ENCODE peak calls at places on chromosome X, in six cellular contexts. R is H1, Y is IMR-90, P is H9, G is trophoblast cell, D is mesenchymal stem cell. Z is an unnamed sample.

GRCh38 chrX:14777484-14777883 is 95.4 kb downstream of the FANCB start:
- DNase-seq in R (no peak), P (no peak), G (no peak), Y (peak), D (peak), Z (no peak)

GRCh38 chrX:55169782-55170181 is 50.4 kb upstream of the PAGE5 start:
- DNase-seq in G (no peak), R (no peak), Y (no peak), D (no peak), P (no peak), Z (no peak)

GRCh38 chrX:154779261-154779660 is 16.6 kb downstream of the DKC1 start:
- DNase-seq in R (no peak), D (peak), G (peak), P (no peak), Y (peak), Z (no peak)

GRCh38 chrX:135304741-135305140 is 4.5 kb upstream of the ETDC start:
- DNase-seq in G (peak), R (no peak), Y (no peak), D (no peak), P (no peak), Z (no peak)

GRCh38 chrX:115021121-115021520 is 3.7 kb upstream of the IL13RA2 start:
- DNase-seq in Y (peak), P (no peak), G (no peak), R (no peak), D (no peak), Z (no peak)

GRCh38 chrX:44440006-44440405 is 96.5 kb upstream of the EFHC2 start:
- DNase-seq in R (no peak), G (no peak), D (no peak), Y (no peak), P (no peak), Z (no peak)

GRCh38 chrX:20173856-20174255 is 32.2 kb upstream of the EIF1AX start:
- DNase-seq in Y (no peak), G (no peak), P (no peak), R (no peak), D (no peak), Z (no peak)

GRCh38 chrX:141652315-141652714 is 46.2 kb downstream of the SPANXD start:
- DNase-seq in R (no peak), D (no peak), Y (no peak), G (no peak), P (no peak), Z (no peak)

GRCh38 chrX:118239471-118239870 is 106.4 kb upstream of the WDR44 start:
- DNase-seq in R (no peak), P (no peak), D (no peak), G (no peak), Y (peak), Z (no peak)
- H3K27ac ChIP-seq in R (no peak), P (no peak), D (no peak), G (no peak), Y (peak), Z (no peak)

GRCh38 chrX:39691724-39692123 is 406.0 kb downstream of the BCOR start:
- DNase-seq in R (no peak), Y (no peak), G (no peak), D (no peak), P (no peak), Z (no peak)

GRCh38 chrX:39688219-39688575 is 409.6 kb downstream of the BCOR start:
- DNase-seq in Y (no peak), R (no peak), P (no peak), D (no peak), G (no peak), Z (no peak)

GRCh38 chrX:39688576-39689373 is 409.0 kb downstream of the BCOR start:
- DNase-seq in Y (peak), P (peak), G (peak), R (no peak), D (peak), Z (peak)

GRCh38 chrX:39690541-39691415 is 407.0 kb downstream of the BCOR start:
- DNase-seq in P (no peak), R (no peak), Y (no peak), D (no peak), G (no peak), Z (no peak)

GRCh38 chrX:39689374-39690104 is 408.2 kb downstream of the BCOR start:
- DNase-seq in Y (no peak), P (peak), G (peak), D (no peak), R (no peak), Z (no peak)
- H2BK5ac ChIP-seq in Y (no peak), P (no peak), G (peak), D (no peak), R (peak), Z (no peak)

GRCh38 chrX:85927740-85928139 is 119.6 kb downstream of the CHM start:
- DNase-seq in G (no peak), Y (no peak), P (no peak), R (no peak), D (no peak), Z (no peak)
- H4K91ac ChIP-seq in G (no peak), Y (no peak), P (no peak), R (no peak), D (no peak), Z (no peak)

GRCh38 chrX:10085223-10085622 is 71.6 kb upstream of the CLCN4 start:
- DNase-seq in G (no peak), Y (no peak), P (no peak), D (no peak), R (no peak), Z (no peak)
- H3K27ac ChIP-seq in G (no peak), Y (no peak), P (no peak), D (no peak), R (no peak), Z (no peak)

GRCh38 chrX:101417190-101417589 is 9.2 kb downstream of the HNRNPH2 start:
- DNase-seq in G (no peak), R (no peak), P (no peak), D (peak), Y (no peak), Z (no peak)

GRCh38 chrX:101419489-101419888 is 11.5 kb downstream of the HNRNPH2 start:
- DNase-seq in P (no peak), G (no peak), D (no peak), Y (no peak), R (no peak), Z (no peak)

GRCh38 chrX:101415180-101416130 is 7.4 kb downstream of the HNRNPH2 start:
- DNase-seq in Y (peak), P (peak), R (no peak), D (peak), G (peak), Z (peak)

GRCh38 chrX:101416691-101417090 is 8.7 kb downstream of the HNRNPH2 start:
- DNase-seq in G (peak), P (no peak), R (no peak), D (peak), Y (no peak), Z (no peak)

GRCh38 chrX:101417981-101418841 is 10.2 kb downstream of the HNRNPH2 start:
- DNase-seq in R (no peak), Y (no peak), G (no peak), D (peak), P (peak), Z (peak)
- H2BK5ac ChIP-seq in R (peak), Y (peak), G (peak), D (peak), P (no peak), Z (peak)

GRCh38 chrX:335758-336155 is 17.2 kb upstream of the GTPBP6 start:
- DNase-seq in Y (no peak), G (no peak), R (no peak), D (no peak), P (no peak), Z (no peak)
- H4K91ac ChIP-seq in Y (no peak), G (no peak), R (no peak), D (no peak), P (no peak), Z (no peak)

GRCh38 chrX:46637937-46638336 is 64.4 kb downstream of the CHST7 start:
- DNase-seq in Y (peak), R (no peak), D (no peak), G (no peak), P (no peak), Z (no peak)
- H3K27ac ChIP-seq in Y (no peak), R (no peak), D (no peak), G (no peak), P (no peak), Z (no peak)